ENCODE peak calls at places on chromosomes 5 and 9, in seven cellular contexts. U, J, E, N, F, V and Z are unnamed samples.
A peak's percentile ranks its signal among the peaks of the same experiment; 100 is the strongest.

GRCh38 chr5:30279237-30279636 is 914.2 kb upstream of the CDH6 start:
- DNase-seq in E (no peak), F (peak; percentile 5), J (no peak), N (no peak), V (peak; percentile 1), U (no peak), Z (peak; percentile 14)

GRCh38 chr5:72441861-72442540 is 65.2 kb downstream of the ZNF366 start:
- DNase-seq in F (peak; percentile 16), V (peak; percentile 86), J (no peak), N (no peak), E (no peak), U (no peak), Z (peak; percentile 96)

GRCh38 chr9:27888661-27889295 is 315.5 kb upstream of the C9orf72 start:
- DNase-seq in N (no peak), J (peak; percentile 58), U (no peak), V (no peak), F (peak; percentile 20), E (peak; percentile 37), Z (peak; percentile 6)

GRCh38 chr5:93349613-93350012 is 231.4 kb downstream of the NR2F1-AS1 start:
- DNase-seq in U (no peak), E (no peak), J (no peak), V (peak; percentile 50), N (no peak), F (peak; percentile 1), Z (peak; percentile 54)

GRCh38 chr5:36150676-36151433 is 832 bp downstream of the LMBRD2 start:
- DNase-seq in E (peak; percentile 50), U (no peak), F (peak; percentile 63), V (peak; percentile 78), N (no peak), J (peak; percentile 87), Z (peak; percentile 83)

GRCh38 chr5:5309645-5310044 is 112.8 kb upstream of the ICE1 start:
- DNase-seq in V (no peak), J (no peak), E (no peak), U (no peak), N (no peak), F (no peak), Z (no peak)

GRCh38 chr5:149130121-149130931 is 11.0 kb upstream of the ABLIM3 start:
- DNase-seq in V (no peak), N (no peak), U (no peak), F (peak; percentile 33), J (no peak), E (no peak), Z (peak; percentile 44)

GRCh38 chr9:121201045-121201737 is 478 bp downstream of the RAB14 start:
- DNase-seq in N (no peak), J (peak; percentile 41), F (peak; percentile 42), U (no peak), V (peak; percentile 66), E (peak; percentile 41), Z (peak; percentile 71)

GRCh38 chr9:127207734-127208410 is 56.7 kb upstream of the GARNL3 start:
- DNase-seq in U (no peak), J (no peak), V (no peak), F (no peak), N (no peak), E (no peak), Z (no peak)

GRCh38 chr9:88026133-88026510 is 51.8 kb upstream of the CDK20 start:
- DNase-seq in U (no peak), V (no peak), F (no peak), N (no peak), E (no peak), J (no peak), Z (no peak)

GRCh38 chr5:10138385-10139057 is 111.2 kb downstream of the ATPSCKMT start:
- DNase-seq in J (no peak), F (no peak), N (no peak), E (no peak), V (no peak), U (no peak), Z (peak; percentile 2)

GRCh38 chr5:147037517-147038205 is 159.1 kb upstream of the PPP2R2B start:
- DNase-seq in V (peak; percentile 3), N (no peak), J (no peak), F (peak; percentile 21), E (no peak), U (no peak), Z (peak; percentile 85)

GRCh38 chr5:81750308-81751008 is 439 bp downstream of the SSBP2 start:
- DNase-seq in F (peak; percentile 11), J (no peak), U (no peak), N (no peak), E (peak; percentile 36), V (peak; percentile 68), Z (peak; percentile 68)

GRCh38 chr9:13576101-13576500 is 296.6 kb upstream of the MPDZ start:
- DNase-seq in N (no peak), U (no peak), J (no peak), V (no peak), F (no peak), E (no peak), Z (no peak)

GRCh38 chr5:151051066-151051930 is 29.5 kb downstream of the TNIP1 start:
- DNase-seq in J (peak; percentile 89), F (peak; percentile 72), E (peak; percentile 79), V (peak; percentile 86), N (peak; percentile 90), U (peak; percentile 87), Z (peak; percentile 81)

GRCh38 chr5:10635257-10635860 is 71.5 kb downstream of the ANKRD33B start:
- DNase-seq in U (no peak), N (no peak), V (no peak), F (peak; percentile 94), E (peak; percentile 85), J (no peak), Z (peak; percentile 61)

GRCh38 chr5:150514708-150515211 is 6.8 kb downstream of the NDST1 start:
- DNase-seq in N (no peak), V (no peak), F (peak; percentile 33), U (no peak), E (no peak), J (no peak), Z (peak; percentile 71)

GRCh38 chr9:5671711-5672353 is 42.9 kb downstream of the RIC1 start:
- DNase-seq in E (no peak), N (no peak), J (no peak), U (no peak), F (peak; percentile 95), V (no peak), Z (no peak)

GRCh38 chr5:167128581-167128980 is 1162.9 kb upstream of the WWC1 start:
- DNase-seq in N (no peak), J (no peak), E (no peak), F (peak; percentile 9), V (no peak), U (no peak), Z (no peak)

GRCh38 chr5:149588947-149589346 is 7.6 kb downstream of the ARHGEF37 start:
- DNase-seq in J (no peak), N (no peak), V (peak; percentile 52), E (no peak), U (no peak), F (no peak), Z (peak; percentile 27)

GRCh38 chr5:166430491-166431319 is 1860.7 kb upstream of the WWC1 start:
- DNase-seq in E (no peak), N (no peak), F (no peak), V (no peak), U (no peak), J (no peak), Z (no peak)

GRCh38 chr9:131555841-131556673 is 10.7 kb downstream of the PRRT1B start:
- DNase-seq in J (no peak), V (no peak), N (no peak), U (no peak), F (no peak), E (no peak), Z (no peak)

GRCh38 chr9:8961186-8961666 is 1161.6 kb upstream of the DMAC1 start:
- DNase-seq in F (no peak), U (peak; percentile 74), N (peak; percentile 69), V (no peak), J (peak; percentile 7), E (no peak), Z (no peak)

GRCh38 chr9:25990376-25990775 is 312.1 kb upstream of the TUSC1 start:
- DNase-seq in U (no peak), E (no peak), J (no peak), N (no peak), F (no peak), V (no peak), Z (no peak)

GRCh38 chr5:75611324-75612210 is at the start of gene ANKDD1B:
- DNase-seq in F (peak; percentile 6), V (peak; percentile 45), E (peak; percentile 32), J (no peak), N (peak; percentile 19), U (no peak), Z (peak; percentile 59)

GRCh38 chr9:136679431-136679941 is 7.8 kb downstream of the AGPAT2 start:
- DNase-seq in V (no peak), E (no peak), U (peak; percentile 38), N (no peak), J (no peak), F (no peak), Z (no peak)

GRCh38 chr5:60806591-60807243 is 37.4 kb downstream of the ELOVL7 start:
- DNase-seq in F (no peak), J (no peak), V (no peak), N (no peak), E (no peak), U (no peak), Z (no peak)

GRCh38 chr5:157956271-157956885 is 97.4 kb upstream of the CLINT1 start:
- DNase-seq in F (no peak), E (no peak), J (no peak), U (no peak), V (no peak), N (no peak), Z (no peak)